ENCODE peak calls at places on chromosomes 3 and 15, in seven cellular contexts. One of them, this sample, is unnamed.

GRCh38 chr3:110789315-110789714 is 282.3 kb upstream of the NECTIN3 start:
- DNase-seq in brain microvascular endothelial cell: peak
- DNase-seq in A549: no peak
- DNase-seq in GM06990: no peak
- DNase-seq in IMR-90: peak
- DNase-seq in mucosa of descending colon: no peak
- DNase-seq in CD8-positive, alpha-beta memory T cell: no peak
- DNase-seq in this sample: no peak

GRCh38 chr3:128266453-128266852 is 113.2 kb downstream of the EEFSEC start:
- DNase-seq in brain microvascular endothelial cell: no peak
- DNase-seq in A549: no peak
- DNase-seq in GM06990: no peak
- DNase-seq in IMR-90: no peak
- DNase-seq in mucosa of descending colon: no peak
- DNase-seq in CD8-positive, alpha-beta memory T cell: no peak
- DNase-seq in this sample: no peak

GRCh38 chr15:23687143-23687470 is at the start of gene NDN:
- DNase-seq in brain microvascular endothelial cell: no peak
- DNase-seq in A549: no peak
- DNase-seq in GM06990: no peak
- DNase-seq in IMR-90: peak
- DNase-seq in mucosa of descending colon: peak
- DNase-seq in CD8-positive, alpha-beta memory T cell: no peak
- DNase-seq in this sample: peak

GRCh38 chr3:7682822-7683229 is 818.8 kb upstream of the LMCD1 start:
- DNase-seq in brain microvascular endothelial cell: peak
- DNase-seq in A549: no peak
- DNase-seq in GM06990: no peak
- DNase-seq in IMR-90: peak
- DNase-seq in mucosa of descending colon: no peak
- DNase-seq in CD8-positive, alpha-beta memory T cell: no peak
- DNase-seq in this sample: peak

GRCh38 chr3:159137966-159138365 is 336.1 kb downstream of the MFSD1 start:
- DNase-seq in brain microvascular endothelial cell: no peak
- DNase-seq in A549: no peak
- DNase-seq in GM06990: no peak
- DNase-seq in IMR-90: no peak
- DNase-seq in mucosa of descending colon: no peak
- DNase-seq in CD8-positive, alpha-beta memory T cell: no peak
- DNase-seq in this sample: no peak

GRCh38 chr15:66838671-66839239 is 136.7 kb downstream of the SMAD6 start:
- DNase-seq in brain microvascular endothelial cell: peak
- DNase-seq in A549: peak
- DNase-seq in GM06990: no peak
- DNase-seq in IMR-90: peak
- DNase-seq in mucosa of descending colon: no peak
- DNase-seq in CD8-positive, alpha-beta memory T cell: no peak
- DNase-seq in this sample: no peak

GRCh38 chr3:158532099-158532734 is 38.8 kb upstream of the MLF1 start:
- DNase-seq in brain microvascular endothelial cell: peak
- DNase-seq in A549: peak
- DNase-seq in GM06990: peak
- DNase-seq in IMR-90: peak
- DNase-seq in mucosa of descending colon: no peak
- DNase-seq in CD8-positive, alpha-beta memory T cell: no peak
- DNase-seq in this sample: no peak

GRCh38 chr15:77013786-77014136 is 18.8 kb downstream of the PSTPIP1 start:
- DNase-seq in brain microvascular endothelial cell: no peak
- DNase-seq in A549: no peak
- DNase-seq in GM06990: peak
- DNase-seq in IMR-90: no peak
- DNase-seq in mucosa of descending colon: no peak
- DNase-seq in CD8-positive, alpha-beta memory T cell: peak
- DNase-seq in this sample: no peak

GRCh38 chr3:106617276-106617675 is 748.5 kb upstream of the CBLB start:
- DNase-seq in brain microvascular endothelial cell: no peak
- DNase-seq in A549: no peak
- DNase-seq in GM06990: no peak
- DNase-seq in IMR-90: peak
- DNase-seq in mucosa of descending colon: no peak
- DNase-seq in CD8-positive, alpha-beta memory T cell: no peak
- DNase-seq in this sample: no peak

GRCh38 chr15:81021321-81021720 is 20.6 kb downstream of the TLNRD1 start:
- DNase-seq in brain microvascular endothelial cell: no peak
- DNase-seq in A549: no peak
- DNase-seq in GM06990: no peak
- DNase-seq in IMR-90: no peak
- DNase-seq in mucosa of descending colon: no peak
- DNase-seq in CD8-positive, alpha-beta memory T cell: no peak
- DNase-seq in this sample: no peak

GRCh38 chr3:135982922-135983581 is 17.5 kb downstream of the PPP2R3A start:
- DNase-seq in brain microvascular endothelial cell: peak
- DNase-seq in A549: no peak
- DNase-seq in GM06990: no peak
- DNase-seq in IMR-90: peak
- DNase-seq in mucosa of descending colon: no peak
- DNase-seq in CD8-positive, alpha-beta memory T cell: no peak
- DNase-seq in this sample: no peak

GRCh38 chr15:34603095-34603494 is 19.6 kb upstream of the GOLGA8B start:
- DNase-seq in brain microvascular endothelial cell: no peak
- DNase-seq in A549: no peak
- DNase-seq in GM06990: no peak
- DNase-seq in IMR-90: peak
- DNase-seq in mucosa of descending colon: no peak
- DNase-seq in CD8-positive, alpha-beta memory T cell: no peak
- DNase-seq in this sample: no peak

GRCh38 chr3:194314669-194315068 is 36.5 kb downstream of the CPN2 start:
- DNase-seq in brain microvascular endothelial cell: no peak
- DNase-seq in A549: no peak
- DNase-seq in GM06990: no peak
- DNase-seq in IMR-90: no peak
- DNase-seq in mucosa of descending colon: no peak
- DNase-seq in CD8-positive, alpha-beta memory T cell: no peak
- DNase-seq in this sample: no peak
- H3K4me3 ChIP-seq in brain microvascular endothelial cell: no peak
- H3K4me3 ChIP-seq in A549: peak
- H3K4me3 ChIP-seq in GM06990: no peak
- H3K4me3 ChIP-seq in IMR-90: no peak
- H3K4me3 ChIP-seq in mucosa of descending colon: no peak
- H3K4me3 ChIP-seq in CD8-positive, alpha-beta memory T cell: no peak
- H3K4me3 ChIP-seq in this sample: peak

DNA sequence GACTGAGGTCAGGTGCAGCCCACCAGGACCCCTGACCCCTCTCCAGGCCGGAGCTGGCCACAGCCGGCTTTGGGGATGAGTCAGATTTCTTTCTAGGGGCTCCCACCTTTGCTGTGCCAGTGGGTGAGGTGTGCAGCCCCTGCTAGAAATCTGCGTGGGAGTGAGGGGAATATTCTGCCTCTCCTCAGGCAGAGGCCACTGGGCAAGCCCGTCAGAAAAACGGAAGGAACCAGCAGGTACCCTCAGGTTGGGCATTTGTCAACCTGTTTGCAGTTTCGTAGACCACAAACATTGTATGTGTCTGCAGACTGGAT is 1.8 kb downstream of the CTDSPL start:
- DNase-seq in brain microvascular endothelial cell: no peak
- DNase-seq in A549: no peak
- DNase-seq in GM06990: no peak
- DNase-seq in IMR-90: no peak
- DNase-seq in mucosa of descending colon: no peak
- DNase-seq in CD8-positive, alpha-beta memory T cell: no peak
- DNase-seq in this sample: no peak
- H3K4me3 ChIP-seq in brain microvascular endothelial cell: peak
- H3K4me3 ChIP-seq in A549: no peak
- H3K4me3 ChIP-seq in GM06990: no peak
- H3K4me3 ChIP-seq in IMR-90: peak
- H3K4me3 ChIP-seq in mucosa of descending colon: no peak
- H3K4me3 ChIP-seq in CD8-positive, alpha-beta memory T cell: no peak
- H3K4me3 ChIP-seq in this sample: peak

DNA sequence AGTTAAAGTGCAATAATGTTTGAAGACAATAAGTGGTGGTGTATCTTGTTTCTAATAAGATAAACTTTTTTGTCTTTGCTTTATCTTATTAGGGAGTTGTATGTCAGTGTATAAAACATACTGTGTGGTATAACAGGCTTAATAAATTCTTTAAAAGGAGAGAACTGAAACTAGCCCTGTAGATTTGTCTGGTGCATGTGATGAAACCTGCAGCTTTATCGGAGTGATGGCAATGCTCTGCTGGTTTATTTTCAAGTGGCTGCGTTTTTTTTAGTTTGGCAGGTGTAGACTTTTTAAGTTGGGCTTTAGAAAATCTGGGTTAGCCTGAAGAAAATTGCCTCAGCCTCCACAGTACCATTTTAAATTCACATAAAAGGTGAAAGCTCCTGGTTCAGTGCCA is 2.7 kb downstream of the RPL15 start:
- DNase-seq in brain microvascular endothelial cell: no peak
- DNase-seq in A549: no peak
- DNase-seq in GM06990: no peak
- DNase-seq in IMR-90: no peak
- DNase-seq in mucosa of descending colon: no peak
- DNase-seq in CD8-positive, alpha-beta memory T cell: no peak
- DNase-seq in this sample: no peak
- H3K4me3 ChIP-seq in brain microvascular endothelial cell: no peak
- H3K4me3 ChIP-seq in A549: no peak
- H3K4me3 ChIP-seq in GM06990: no peak
- H3K4me3 ChIP-seq in IMR-90: no peak
- H3K4me3 ChIP-seq in mucosa of descending colon: no peak
- H3K4me3 ChIP-seq in CD8-positive, alpha-beta memory T cell: no peak
- H3K4me3 ChIP-seq in this sample: no peak

DNA sequence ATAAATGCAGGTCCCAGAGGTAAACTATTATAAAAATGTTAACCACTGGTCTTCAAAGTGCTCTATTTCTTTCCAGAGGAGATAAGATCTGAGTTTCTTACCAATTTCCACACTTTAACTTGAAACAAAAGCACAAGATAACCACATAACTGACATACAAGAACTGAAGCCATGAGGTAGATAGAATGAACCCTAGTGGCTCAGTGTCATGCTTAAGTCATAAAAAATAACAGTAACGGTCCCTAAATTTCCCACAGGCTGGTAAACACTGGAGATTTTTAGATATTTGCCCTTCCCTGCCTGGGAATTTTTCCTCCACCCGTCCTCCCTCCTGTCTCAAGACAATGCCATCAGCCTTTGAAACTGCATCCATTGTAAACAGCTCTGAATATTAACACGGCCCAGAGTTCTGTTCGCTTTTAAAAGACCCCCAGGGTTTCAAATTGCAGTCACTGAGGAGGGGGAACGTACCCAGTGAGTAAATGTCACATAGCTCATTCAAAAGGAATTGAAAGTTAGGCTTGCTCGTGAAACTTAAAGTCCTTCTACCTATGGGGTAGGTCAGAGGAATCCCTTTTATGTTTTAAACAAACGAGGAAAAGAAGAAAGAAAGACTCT is 5.7 kb downstream of the LRIG1 start:
- DNase-seq in brain microvascular endothelial cell: no peak
- DNase-seq in A549: no peak
- DNase-seq in GM06990: no peak
- DNase-seq in IMR-90: no peak
- DNase-seq in mucosa of descending colon: no peak
- DNase-seq in CD8-positive, alpha-beta memory T cell: no peak
- DNase-seq in this sample: no peak
- H3K4me3 ChIP-seq in brain microvascular endothelial cell: no peak
- H3K4me3 ChIP-seq in A549: no peak
- H3K4me3 ChIP-seq in GM06990: no peak
- H3K4me3 ChIP-seq in IMR-90: no peak
- H3K4me3 ChIP-seq in mucosa of descending colon: no peak
- H3K4me3 ChIP-seq in CD8-positive, alpha-beta memory T cell: no peak
- H3K4me3 ChIP-seq in this sample: no peak

DNA sequence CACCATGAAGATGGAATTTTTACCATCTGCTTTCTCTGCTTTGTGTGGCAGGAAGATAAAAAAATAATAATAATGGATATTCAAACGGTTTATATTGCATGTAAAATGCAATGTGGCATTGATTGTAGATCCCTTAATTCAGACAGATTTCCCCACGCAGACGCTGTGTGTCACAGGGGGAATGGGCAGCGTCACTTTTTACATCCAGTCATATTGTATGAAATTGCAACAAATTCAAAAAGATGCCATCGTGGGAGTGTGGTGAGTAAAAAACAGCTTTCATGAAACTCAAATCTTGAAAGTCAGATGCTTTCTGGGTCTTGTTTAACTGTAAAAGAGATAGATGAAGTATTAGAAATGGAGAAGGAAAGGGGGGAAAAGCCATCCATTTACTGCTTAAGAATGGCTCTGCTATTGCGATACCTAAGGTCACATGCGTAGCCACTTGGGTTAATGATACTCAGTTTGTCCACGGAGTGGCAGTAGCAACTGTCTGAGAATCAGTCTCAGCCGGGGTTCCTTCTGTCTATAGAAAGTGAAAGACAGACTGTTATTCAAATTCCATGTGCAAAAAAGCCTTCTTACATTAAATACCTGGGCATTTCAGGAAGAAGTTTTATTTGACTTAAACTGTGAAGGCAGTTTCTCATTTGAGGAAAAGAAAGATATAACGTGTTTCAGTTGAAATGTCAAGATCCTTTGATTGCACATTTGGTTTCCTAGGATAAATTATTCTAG is 28.5 kb downstream of the BTD start:
- DNase-seq in brain microvascular endothelial cell: peak
- DNase-seq in A549: peak
- DNase-seq in GM06990: peak
- DNase-seq in IMR-90: peak
- DNase-seq in mucosa of descending colon: no peak
- DNase-seq in CD8-positive, alpha-beta memory T cell: peak
- DNase-seq in this sample: peak
- H3K4me3 ChIP-seq in brain microvascular endothelial cell: peak
- H3K4me3 ChIP-seq in A549: peak
- H3K4me3 ChIP-seq in GM06990: peak
- H3K4me3 ChIP-seq in IMR-90: peak
- H3K4me3 ChIP-seq in mucosa of descending colon: no peak
- H3K4me3 ChIP-seq in CD8-positive, alpha-beta memory T cell: peak
- H3K4me3 ChIP-seq in this sample: peak

GRCh38 chr15:40928351-40928974 is 677 bp upstream of the DLL4 start:
- DNase-seq in brain microvascular endothelial cell: no peak
- DNase-seq in A549: no peak
- DNase-seq in GM06990: no peak
- DNase-seq in IMR-90: no peak
- DNase-seq in mucosa of descending colon: peak
- DNase-seq in CD8-positive, alpha-beta memory T cell: no peak
- DNase-seq in this sample: no peak

GRCh38 chr15:40931300-40932142 is 2.4 kb downstream of the DLL4 start:
- DNase-seq in brain microvascular endothelial cell: no peak
- DNase-seq in A549: no peak
- DNase-seq in GM06990: no peak
- DNase-seq in IMR-90: no peak
- DNase-seq in mucosa of descending colon: peak
- DNase-seq in CD8-positive, alpha-beta memory T cell: no peak
- DNase-seq in this sample: no peak

GRCh38 chr15:40928975-40929729 is at the start of gene DLL4:
- DNase-seq in brain microvascular endothelial cell: peak
- DNase-seq in A549: peak
- DNase-seq in GM06990: peak
- DNase-seq in IMR-90: peak
- DNase-seq in mucosa of descending colon: peak
- DNase-seq in CD8-positive, alpha-beta memory T cell: peak
- DNase-seq in this sample: no peak

GRCh38 chr15:40930430-40931299 is 1.5 kb downstream of the DLL4 start:
- DNase-seq in brain microvascular endothelial cell: no peak
- DNase-seq in A549: peak
- DNase-seq in GM06990: peak
- DNase-seq in IMR-90: peak
- DNase-seq in mucosa of descending colon: peak
- DNase-seq in CD8-positive, alpha-beta memory T cell: no peak
- DNase-seq in this sample: no peak

GRCh38 chr15:40929730-40930429 is 740 bp downstream of the DLL4 start:
- DNase-seq in brain microvascular endothelial cell: peak
- DNase-seq in A549: peak
- DNase-seq in GM06990: no peak
- DNase-seq in IMR-90: peak
- DNase-seq in mucosa of descending colon: peak
- DNase-seq in CD8-positive, alpha-beta memory T cell: no peak
- DNase-seq in this sample: no peak
- H3K4me3 ChIP-seq in brain microvascular endothelial cell: peak
- H3K4me3 ChIP-seq in A549: peak
- H3K4me3 ChIP-seq in GM06990: peak
- H3K4me3 ChIP-seq in IMR-90: peak
- H3K4me3 ChIP-seq in mucosa of descending colon: peak
- H3K4me3 ChIP-seq in CD8-positive, alpha-beta memory T cell: peak
- H3K4me3 ChIP-seq in this sample: peak

This sample was measured in skeletal muscle cell.